ENCODE peak calls at places on chromosomes 3 and 15, in four cellular contexts. R is RWPE1; C is CD8-positive, alpha-beta memory T cell; T is mammary epithelial cell. P is an unnamed sample.

GRCh38 chr3:137199678-137200077 is 241.9 kb downstream of the IL20RB start:
- DNase-seq in T (no peak), C (no peak), R (no peak), P (no peak)

GRCh38 chr3:40137586-40138295 is 171.8 kb upstream of the EIF1B start:
- DNase-seq in R (peak; percentile 49), T (peak; percentile 86), C (no peak), P (peak; percentile 92)

GRCh38 chr3:121883507-121883906 is 10.7 kb upstream of the SLC15A2 start:
- DNase-seq in R (peak; percentile 60), T (peak; percentile 46), C (no peak), P (no peak)

GRCh38 chr15:91942676-91943417 is 89.3 kb downstream of the SLCO3A1 start:
- DNase-seq in T (peak; percentile 99), R (peak; percentile 81), C (peak; percentile 21), P (peak; percentile 97)

GRCh38 chr3:11651900-11652299 is 8.2 kb upstream of the VGLL4 start:
- DNase-seq in T (no peak), R (peak; percentile 20), C (no peak), P (no peak)

GRCh38 chr3:186057594-186057993 is 51.3 kb downstream of the ETV5 start:
- DNase-seq in C (no peak), T (peak; percentile 43), R (peak; percentile 28), P (peak; percentile 33)

GRCh38 chr15:100131321-100132224 is 210.2 kb downstream of the ADAMTS17 start:
- DNase-seq in R (no peak), T (peak; percentile 23), C (no peak), P (no peak)

GRCh38 chr3:13192471-13193213 is 119.4 kb upstream of the IQSEC1 start:
- DNase-seq in C (no peak), R (no peak), T (no peak), P (no peak)

GRCh38 chr3:45965281-45966052 is 22.2 kb downstream of the CXCR6 start:
- DNase-seq in C (peak; percentile 23), R (no peak), T (no peak), P (no peak)

GRCh38 chr3:100496711-100497261 is 4.4 kb downstream of the TMEM45A start:
- DNase-seq in T (peak; percentile 47), C (no peak), R (no peak), P (no peak)

GRCh38 chr3:143339451-143339850 is 219.9 kb downstream of the CHST2 start:
- DNase-seq in R (no peak), T (no peak), C (no peak), P (no peak)

GRCh38 chr3:87260270-87260669 is 16.1 kb downstream of the POU1F1 start:
- DNase-seq in C (peak; percentile 2), T (peak; percentile 24), R (peak; percentile 15), P (no peak)

GRCh38 chr3:32822609-32823498 is 5.1 kb downstream of the TRIM71 start:
- DNase-seq in T (no peak), R (no peak), C (no peak), P (no peak)
- H3K27ac ChIP-seq in T (no peak overlapping the region), R (no peak overlapping the region), C (no peak overlapping the region), P (no peak overlapping the region)

DNA sequence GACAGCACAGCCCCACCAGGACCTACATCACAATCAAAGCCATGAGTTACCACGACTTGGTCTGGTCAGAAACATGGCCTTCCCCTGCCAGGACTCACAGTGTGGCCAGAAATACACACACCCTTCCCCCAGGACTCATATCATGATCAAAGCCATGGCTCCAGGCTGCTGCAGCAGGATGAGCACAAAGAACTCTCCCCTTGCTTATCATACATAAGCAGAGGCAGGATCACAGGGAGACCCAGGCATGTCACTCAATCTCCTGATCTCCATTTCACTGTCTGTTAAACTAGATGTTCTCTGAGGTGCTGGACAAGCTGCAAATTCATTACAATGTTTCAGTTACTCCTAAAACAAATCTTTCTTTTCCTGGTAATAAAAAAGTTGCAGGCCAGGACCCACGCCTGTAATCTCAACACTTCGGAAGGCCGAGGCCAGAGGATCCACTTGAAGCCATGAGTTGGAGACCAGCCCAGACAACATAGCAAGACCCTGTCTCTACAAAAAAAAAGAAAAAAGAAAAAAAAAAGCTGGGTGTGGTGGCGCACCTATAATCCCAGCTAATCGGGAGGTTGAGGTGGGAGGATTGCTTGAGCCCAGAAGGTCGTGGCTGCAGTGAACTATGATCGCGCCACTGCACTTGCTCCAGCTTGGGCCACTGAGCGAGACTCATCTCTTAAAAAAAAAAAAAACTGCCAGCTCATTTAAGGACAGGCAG is 1.2 kb downstream of the PFKFB4 start:
- DNase-seq in C (no peak), T (no peak), R (no peak), P (no peak)
- H3K27ac ChIP-seq in C (peak overlapping the region; percentile 51), T (no peak overlapping the region), R (peak overlapping the region; percentile 100), P (no peak overlapping the region)

DNA sequence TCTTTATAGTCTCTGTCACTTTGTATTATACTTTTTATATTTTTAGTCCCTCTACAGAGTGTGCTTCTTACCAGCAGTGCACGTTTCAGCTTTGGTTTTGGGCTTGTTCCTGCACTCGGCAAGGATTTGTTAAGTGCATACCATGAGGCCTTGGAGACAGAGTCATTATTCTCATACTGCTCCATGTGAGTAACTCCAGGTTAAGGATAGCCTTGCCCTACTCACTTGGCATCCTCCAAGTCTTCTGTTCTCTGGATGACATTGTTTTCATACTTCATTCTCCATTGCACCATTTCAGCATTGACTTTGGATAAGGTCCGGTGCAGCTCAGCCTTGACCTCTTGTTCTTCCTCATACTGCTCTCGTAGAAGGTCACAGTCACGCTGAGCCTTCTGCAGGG is 96.4 kb downstream of the MYH15 start:
- DNase-seq in T (no peak), R (no peak), C (no peak), P (no peak)
- H3K27ac ChIP-seq in T (no peak overlapping the region), R (no peak overlapping the region), C (no peak overlapping the region), P (no peak overlapping the region)

DNA sequence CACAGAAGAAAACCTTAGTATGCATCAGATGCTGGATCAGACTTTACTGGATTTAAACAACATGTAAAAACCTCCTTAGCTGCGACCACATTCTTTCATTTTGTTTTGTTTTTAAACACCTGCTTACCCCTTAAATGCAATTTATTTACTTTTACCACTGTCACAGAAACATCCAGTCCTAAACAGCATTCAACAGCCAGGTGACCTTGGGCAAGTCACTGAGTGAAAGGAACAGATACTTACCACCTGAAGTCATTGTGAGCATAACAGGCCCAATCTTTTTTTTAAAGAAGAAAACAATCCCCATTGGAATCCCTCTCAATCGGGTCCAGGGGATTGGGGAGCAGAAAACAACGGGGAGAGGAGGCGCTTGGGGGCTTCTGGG is 390 bp downstream of the STARD5 start:
- DNase-seq in C (no peak), R (no peak), T (no peak), P (no peak)
- H3K27ac ChIP-seq in C (peak overlapping the region; percentile 62), R (peak overlapping the region; percentile 79), T (peak overlapping the region; percentile 88), P (peak overlapping the region; percentile 74)